ENCODE peak calls at places on chromosomes 2 and 18, in ten cellular contexts. N is CD4-positive, alpha-beta T cell; L is glutamatergic neuron; K is IMR-90; F is pancreas; X is tibial artery; S is cardiac fibroblast; G is GM13976; M is endothelial cell of umbilical vein; E is NB4. C is an unnamed sample.

GRCh38 chr2:103808814-103809213 is 1045.1 kb upstream of the POU3F3 start:
- DNase-seq in X (no peak), S (no peak), G (no peak), L (no peak), N (no peak), K (no peak), M (no peak), F (no peak), E (no peak), C (no peak)

GRCh38 chr2:79375817-79376216 is 137.0 kb upstream of the CTNNA2 start:
- DNase-seq in X (no peak), S (no peak), K (no peak), L (no peak), M (no peak), F (no peak), N (no peak), E (no peak), G (no peak), C (no peak)

GRCh38 chr18:76482267-76482666 is 12.8 kb downstream of the ZNF516 start:
- DNase-seq in K (no peak), F (no peak), X (no peak), G (no peak), L (no peak), N (no peak), M (no peak), S (no peak), E (no peak), C (no peak)

GRCh38 chr2:129868151-129868550 is 111.3 kb upstream of the RAB6C start:
- DNase-seq in X (no peak), F (no peak), G (no peak), M (no peak), L (no peak), S (no peak), K (no peak), E (no peak), N (no peak), C (no peak)

GRCh38 chr2:97748397-97748796 is 35.0 kb downstream of the ZAP70 start:
- DNase-seq in K (no peak), S (peak), E (peak), X (no peak), M (no peak), L (peak), G (peak), N (peak), F (no peak), C (peak)

GRCh38 chr2:232645061-232645460 is 11.7 kb downstream of the EFHD1 start:
- DNase-seq in E (no peak), N (no peak), K (no peak), M (no peak), G (no peak), L (no peak), S (no peak), F (no peak), X (no peak), C (no peak)

GRCh38 chr2:172461591-172462392 is 34.4 kb downstream of the ITGA6 start:
- DNase-seq in K (peak), S (peak), N (peak), G (peak), M (peak), E (peak), L (peak), X (no peak), F (peak), C (no peak)

GRCh38 chr18:8610442-8610801 is 1.2 kb downstream of the RAB12 start:
- DNase-seq in E (peak), M (peak), G (no peak), S (peak), F (no peak), L (no peak), X (no peak), N (no peak), K (peak), C (no peak)

GRCh38 chr18:74509856-74510769 is 13.9 kb downstream of the CNDP2 start:
- DNase-seq in N (no peak), L (no peak), E (no peak), S (no peak), F (no peak), K (no peak), X (no peak), G (no peak), M (no peak), C (peak)

GRCh38 chr2:158940356-158940755 is 28.1 kb upstream of the TANC1 start:
- DNase-seq in M (peak), G (no peak), F (no peak), S (no peak), E (no peak), X (no peak), K (no peak), N (no peak), L (no peak), C (no peak)

GRCh38 chr2:150011336-150011735 is 423.8 kb upstream of the MMADHC start:
- DNase-seq in F (no peak), E (no peak), S (peak), X (no peak), K (peak), M (no peak), N (no peak), G (no peak), L (no peak), C (no peak)

GRCh38 chr18:48667276-48668254 is 128.7 kb downstream of the CTIF start:
- DNase-seq in F (no peak), L (peak), K (peak), E (no peak), G (no peak), N (no peak), X (no peak), M (no peak), S (peak), C (no peak)

GRCh38 chr2:54999182-54999581 is 51.1 kb downstream of the RTN4 start:
- DNase-seq in X (no peak), M (no peak), E (peak), S (peak), N (no peak), G (no peak), L (no peak), F (no peak), K (peak), C (peak)

GRCh38 chr2:37720533-37721218 is 49.2 kb upstream of the CDC42EP3 start:
- DNase-seq in N (no peak), K (no peak), X (no peak), E (peak), L (no peak), S (peak), G (no peak), M (peak), F (no peak), C (no peak)

GRCh38 chr2:119453972-119454593 is 22.4 kb downstream of the TMEM37 start:
- DNase-seq in X (peak), L (no peak), K (no peak), M (no peak), F (no peak), S (no peak), N (no peak), E (no peak), G (no peak), C (no peak)

GRCh38 chr2:43029186-43029585 is 197.2 kb downstream of the ZFP36L2 start:
- DNase-seq in M (no peak), S (no peak), G (no peak), E (no peak), X (no peak), K (no peak), L (no peak), N (no peak), F (no peak), C (peak)

GRCh38 chr18:61400016-61400630 is 66.9 kb downstream of the CDH20 start:
- DNase-seq in M (peak), G (no peak), N (no peak), L (no peak), S (peak), K (no peak), E (no peak), F (no peak), X (no peak), C (no peak)

GRCh38 chr2:163877316-163877715 is 141.5 kb upstream of the FIGN start:
- DNase-seq in E (no peak), G (no peak), S (peak), K (peak), X (no peak), M (peak), L (no peak), F (no peak), N (no peak), C (no peak)

GRCh38 chr2:238551091-238551490 is 124.4 kb downstream of the ASB1 start:
- DNase-seq in E (no peak), N (no peak), S (no peak), G (no peak), X (no peak), M (no peak), K (no peak), F (no peak), L (no peak), C (no peak)
- TF ChIP-seq CTCF in E (no peak), N (no peak), S (no peak), G (no peak), X (no peak), M (no peak), K (no peak), F (no peak), L (no peak), C (no peak)

DNA sequence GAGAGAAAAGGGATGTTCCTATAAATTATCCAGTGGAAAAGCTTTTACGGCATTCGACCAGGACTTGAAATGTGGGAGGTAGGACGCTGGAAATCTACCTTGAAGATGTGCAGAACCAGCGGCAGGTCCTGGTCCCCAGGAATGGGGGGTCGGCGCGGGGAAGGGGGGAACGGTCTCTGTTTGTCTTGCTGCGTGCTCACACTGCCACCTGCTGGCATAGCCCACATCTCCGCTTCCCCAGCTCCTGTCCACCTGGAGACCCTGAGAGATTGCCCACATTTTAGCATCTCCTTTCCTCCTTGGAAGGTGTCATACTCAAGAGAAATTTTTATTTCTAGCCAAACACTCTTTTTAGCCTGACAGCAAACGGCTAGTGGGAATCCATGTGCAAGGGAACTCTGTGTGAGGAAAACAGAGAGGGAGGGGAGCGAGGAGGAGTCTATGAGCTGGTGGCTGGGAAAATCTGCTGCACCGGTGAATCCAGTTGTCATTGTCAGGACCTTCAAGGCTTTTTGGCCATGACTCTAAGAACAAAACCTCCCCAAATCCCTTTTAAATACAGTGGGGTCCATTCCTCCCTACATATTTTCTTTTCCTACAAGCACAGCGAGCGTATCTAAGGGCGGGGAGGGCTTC is 348.9 kb upstream of the PKDCC start:
- DNase-seq in S (peak), G (peak), X (no peak), N (no peak), E (peak), L (peak), M (peak), K (no peak), F (no peak), C (no peak)
- TF ChIP-seq CTCF in S (peak), G (peak), X (peak), N (peak), E (peak), L (peak), M (peak), K (peak), F (peak), C (no peak)

GRCh38 chr18:10490401-10491289 is 35.2 kb upstream of the NAPG start:
- DNase-seq in L (no peak), X (no peak), N (peak), G (peak), S (no peak), F (no peak), E (peak), K (no peak), M (no peak), C (no peak)
- TF ChIP-seq CTCF in L (no peak), X (no peak), N (peak), G (peak), S (no peak), F (no peak), E (peak), K (no peak), M (no peak), C (no peak)

DNA sequence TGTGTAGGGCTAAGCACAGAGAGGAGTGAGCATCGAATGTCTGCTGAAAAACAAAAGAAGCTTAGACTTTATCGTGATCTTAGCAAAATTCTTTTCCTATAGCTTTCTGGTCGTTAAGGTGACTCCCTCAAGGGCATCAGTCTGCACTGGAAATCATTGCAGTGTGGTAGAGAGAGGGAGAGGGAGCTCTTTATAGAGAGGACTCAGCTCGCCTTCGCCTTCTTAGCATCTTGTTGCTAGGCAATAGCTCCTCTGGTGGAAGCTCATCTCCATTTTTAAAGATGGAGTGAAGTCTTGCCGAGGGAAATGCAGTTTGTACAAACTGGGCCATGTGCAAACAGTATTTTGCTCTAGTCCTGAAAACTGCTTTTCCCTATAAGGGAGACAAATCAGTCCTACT is 62.9 kb upstream of the SLC38A11 start:
- DNase-seq in K (peak), L (no peak), M (no peak), G (no peak), E (no peak), S (peak), N (no peak), F (no peak), X (no peak), C (no peak)
- TF ChIP-seq CTCF in K (no peak), L (no peak), M (no peak), G (no peak), E (no peak), S (no peak), N (no peak), F (no peak), X (no peak), C (no peak)

GRCh38 chr2:190221438-190221837 is 98.2 kb downstream of the HIBCH start:
- DNase-seq in M (no peak), N (no peak), L (no peak), G (no peak), K (no peak), X (no peak), F (no peak), S (no peak), E (no peak), C (no peak)
- TF ChIP-seq CTCF in M (no peak), N (no peak), L (no peak), G (no peak), K (no peak), X (no peak), F (no peak), S (no peak), E (no peak), C (no peak)

GRCh38 chr2:111662771-111663470 is 221.1 kb downstream of the ANAPC1 start:
- DNase-seq in X (no peak), E (no peak), N (no peak), S (peak), L (no peak), G (peak), K (peak), F (no peak), M (no peak), C (peak)
- TF ChIP-seq CTCF in X (no peak), E (no peak), N (no peak), S (no peak), L (no peak), G (no peak), K (no peak), F (no peak), M (no peak), C (no peak)

GRCh38 chr2:196758474-196759377 is 40.8 kb downstream of the GTF3C3 start:
- DNase-seq in L (no peak), S (peak), X (no peak), E (no peak), N (no peak), F (no peak), M (peak), G (no peak), K (peak), C (no peak)
- TF ChIP-seq CTCF in L (no peak), S (peak), X (peak), E (no peak), N (peak), F (no peak), M (no peak), G (no peak), K (peak), C (no peak)

GRCh38 chr18:59983506-59983905 is 83.7 kb downstream of the PMAIP1 start:
- DNase-seq in G (no peak), N (no peak), X (no peak), L (no peak), S (no peak), M (no peak), E (no peak), K (no peak), F (no peak), C (no peak)
- TF ChIP-seq CTCF in G (no peak), N (no peak), X (no peak), L (no peak), S (no peak), M (no peak), E (no peak), K (no peak), F (no peak), C (no peak)